ENCODE peak calls at places on chromosome X, in nine cellular contexts. L is activated CD8-positive, alpha-beta memory T cell treated with anti-CD3 and anti-CD28 coated beads for 1 hour; B is glomerular endothelial cell; I is GM23338; E is SHP77; O is HFF-Myc; Q is GM13976; N is NAMALWA; Z is cardiac muscle cell. P is an unnamed sample.

GRCh38 chrX:19156223-19156622 is 34.0 kb upstream of the ADGRG2 start:
- DNase-seq in O (no peak), Q (no peak), L (no peak), Z (peak), N (peak), I (peak), B (no peak), E (no peak), P (no peak)

GRCh38 chrX:71103110-71103983 is 3.2 kb downstream of the CXorf65 start:
- DNase-seq in Z (peak), L (no peak), Q (peak), N (no peak), I (peak), O (no peak), E (no peak), B (no peak), P (no peak)

GRCh38 chrX:129741880-129742758 is 3.3 kb downstream of the XPNPEP2 start:
- DNase-seq in N (no peak), B (no peak), Z (peak), Q (no peak), E (no peak), I (peak), L (no peak), O (no peak), P (no peak)

GRCh38 chrX:126580877-126581276 is 28.3 kb upstream of the DCAF12L1 start:
- DNase-seq in B (no peak), Q (no peak), I (no peak), N (no peak), Z (no peak), O (no peak), E (no peak), L (no peak), P (no peak)

GRCh38 chrX:154362085-154362742 is 12.2 kb downstream of the FLNA start:
- DNase-seq in I (no peak), Q (no peak), B (no peak), L (no peak), E (no peak), N (no peak), Z (no peak), O (no peak), P (no peak)

GRCh38 chrX:2325076-2325784 is 175.5 kb downstream of the DHRSX start:
- DNase-seq in B (peak), N (peak), O (no peak), Q (no peak), L (no peak), E (no peak), I (no peak), Z (no peak), P (no peak)

GRCh38 chrX:150688911-150689451 is 4.2 kb upstream of the MTMR1 start:
- DNase-seq in O (peak), Z (no peak), Q (no peak), L (no peak), N (no peak), I (peak), E (no peak), B (peak), P (no peak)

GRCh38 chrX:47047989-47048388 is 30.3 kb upstream of the RGN start:
- DNase-seq in O (no peak), L (no peak), N (no peak), Z (peak), I (no peak), E (no peak), B (peak), Q (no peak), P (no peak)

GRCh38 chrX:43269201-43269600 is 386.9 kb upstream of the MAOA start:
- DNase-seq in E (no peak), N (no peak), Z (no peak), O (no peak), L (no peak), Q (no peak), B (no peak), I (no peak), P (no peak)

GRCh38 chrX:39309721-39310152 is 508.5 kb downstream of the MID1IP1 start:
- DNase-seq in E (no peak), Z (no peak), B (peak), L (no peak), O (peak), N (no peak), Q (no peak), I (no peak), P (no peak)

GRCh38 chrX:48998391-48998790 is 3.7 kb downstream of the GRIPAP1 start:
- DNase-seq in O (no peak), Z (no peak), E (no peak), B (no peak), N (no peak), Q (no peak), I (no peak), L (no peak), P (no peak)

GRCh38 chrX:23908219-23909003 is 605 bp downstream of the CXorf58 start:
- DNase-seq in I (peak), B (no peak), Q (no peak), E (no peak), O (no peak), L (no peak), Z (peak), N (peak), P (peak)

GRCh38 chrX:135522878-135523693 is 2.6 kb downstream of the INTS6L start:
- DNase-seq in Q (no peak), Z (no peak), E (no peak), I (no peak), L (no peak), N (no peak), O (no peak), B (no peak), P (no peak)

GRCh38 chrX:39398215-39398972 is 597.1 kb downstream of the MID1IP1 start:
- DNase-seq in B (no peak), Z (no peak), O (no peak), N (no peak), Q (no peak), L (no peak), E (no peak), I (no peak), P (no peak)

GRCh38 chrX:9343971-9344370 is 120.9 kb upstream of the TBL1X start:
- DNase-seq in N (no peak), B (no peak), E (no peak), Z (no peak), Q (no peak), O (no peak), I (no peak), L (no peak), P (no peak)

GRCh38 chrX:43002526-43003203 is 224.7 kb upstream of the PPP1R2C start:
- DNase-seq in Z (no peak), I (no peak), B (no peak), O (no peak), E (no peak), L (no peak), N (peak), Q (peak), P (no peak)

GRCh38 chrX:153523269-153523668 is 5.8 kb downstream of the ATP2B3 start:
- DNase-seq in L (no peak), Q (no peak), E (no peak), Z (no peak), O (no peak), B (no peak), I (no peak), N (no peak), P (no peak)

GRCh38 chrX:15815779-15816452 is 25.6 kb downstream of the ZRSR2 start:
- DNase-seq in Q (peak), Z (peak), B (no peak), I (peak), L (no peak), E (no peak), N (peak), O (no peak), P (peak)

GRCh38 chrX:105552395-105552794 is 269.9 kb upstream of the NRK start:
- DNase-seq in O (no peak), L (no peak), B (no peak), Q (no peak), E (no peak), I (no peak), Z (no peak), N (no peak), P (no peak)

GRCh38 chrX:39204945-39205344 is 403.7 kb downstream of the MID1IP1 start:
- DNase-seq in B (no peak), I (no peak), Q (no peak), N (no peak), L (no peak), Z (no peak), O (no peak), E (no peak), P (no peak)

GRCh38 chrX:18828832-18829404 is 121.5 kb downstream of the PPEF1 start:
- DNase-seq in N (no peak), L (no peak), Z (no peak), E (no peak), B (no peak), O (no peak), Q (no peak), I (no peak), P (no peak)

GRCh38 chrX:107551546-107551945 is 76.8 kb upstream of the PRPS1 start:
- DNase-seq in O (no peak), B (no peak), E (no peak), Z (no peak), I (no peak), L (no peak), N (no peak), Q (no peak), P (no peak)

GRCh38 chrX:120309873-120310730 is 1.2 kb downstream of the TMEM255A start:
- DNase-seq in E (no peak), N (no peak), I (peak), Q (peak), L (no peak), O (no peak), B (no peak), Z (peak), P (peak)

GRCh38 chrX:47704736-47705135 is 45.8 kb upstream of the UXT start:
- DNase-seq in I (no peak), E (no peak), Z (no peak), N (no peak), L (no peak), O (no peak), Q (no peak), B (no peak), P (no peak)

GRCh38 chrX:124086411-124086810 is 124.9 kb downstream of the STAG2 start:
- DNase-seq in L (no peak), N (no peak), E (no peak), O (no peak), Q (no peak), I (no peak), B (no peak), Z (no peak), P (peak)

GRCh38 chrX:118730500-118731247 is 3.3 kb downstream of the IL13RA1 start:
- DNase-seq in E (no peak), Z (no peak), B (no peak), Q (no peak), N (no peak), I (no peak), O (peak), L (no peak), P (no peak)

GRCh38 chrX:53714580-53715335 is 28.2 kb upstream of the HUWE1 start:
- DNase-seq in B (no peak), L (peak), O (peak), Z (no peak), N (peak), Q (peak), E (no peak), I (peak), P (no peak)

P was measured in MM.1S.